ENCODE peak calls at places on chromosomes 2 and 18, in four cellular contexts. L, K, B and F are unnamed samples.

GRCh38 chr2:28166956-28167355 is 225.7 kb upstream of the FOSL2 start:
- DNase-seq in B (no peak), L (no peak), K (no peak), F (no peak)

GRCh38 chr18:2627821-2628276 is 27.7 kb upstream of the SMCHD1 start:
- DNase-seq in K (no peak), L (no peak), B (peak; percentile 15), F (no peak)

GRCh38 chr2:3130889-3131635 is 246.6 kb downstream of the EIPR1 start:
- DNase-seq in B (no peak), K (no peak), L (no peak), F (no peak)

GRCh38 chr18:10687161-10687925 is 161.5 kb downstream of the NAPG start:
- DNase-seq in L (no peak), B (no peak), K (no peak), F (no peak)

GRCh38 chr2:160270571-160271113 is 70.6 kb upstream of the ITGB6 start:
- DNase-seq in K (no peak), B (no peak), L (no peak), F (peak; percentile 15)

GRCh38 chr2:172012688-172013358 is 13.1 kb downstream of the METAP1D start:
- DNase-seq in B (peak; percentile 33), L (no peak), K (no peak), F (no peak)

GRCh38 chr2:63055510-63056308 is 5.1 kb downstream of the OTX1 start:
- DNase-seq in B (no peak), K (no peak), L (no peak), F (peak; percentile 71)

GRCh38 chr2:206572725-206573124 is 69.6 kb upstream of the FAM237A start:
- DNase-seq in K (no peak), B (no peak), L (no peak), F (no peak)

GRCh38 chr2:24409700-24410556 is 49.6 kb upstream of the ITSN2 start:
- DNase-seq in L (peak; percentile 31), K (peak; percentile 57), B (peak; percentile 71), F (peak; percentile 83)

GRCh38 chr2:179524940-179525339 is 260.3 kb upstream of the SESTD1 start:
- DNase-seq in K (no peak), L (no peak), B (peak; percentile 49), F (no peak)

GRCh38 chr18:47754311-47755101 is 176.0 kb downstream of the SMAD2 start:
- DNase-seq in B (peak; percentile 23), L (no peak), K (peak; percentile 73), F (peak; percentile 84)

GRCh38 chr2:13572466-13572865 is 855.7 kb downstream of the TRIB2 start:
- DNase-seq in K (no peak), B (no peak), L (no peak), F (no peak)

GRCh38 chr2:69217333-69218080 is 169.5 kb downstream of the GFPT1 start:
- DNase-seq in B (no peak), L (no peak), K (no peak), F (no peak)

GRCh38 chr2:186887107-186888090 is 38.4 kb upstream of the ZSWIM2 start:
- DNase-seq in L (peak; percentile 26), K (no peak), B (no peak), F (no peak)
- TF ChIP-seq USF2 in L (no peak), K (no peak), B (no peak), F (no peak)

DNA sequence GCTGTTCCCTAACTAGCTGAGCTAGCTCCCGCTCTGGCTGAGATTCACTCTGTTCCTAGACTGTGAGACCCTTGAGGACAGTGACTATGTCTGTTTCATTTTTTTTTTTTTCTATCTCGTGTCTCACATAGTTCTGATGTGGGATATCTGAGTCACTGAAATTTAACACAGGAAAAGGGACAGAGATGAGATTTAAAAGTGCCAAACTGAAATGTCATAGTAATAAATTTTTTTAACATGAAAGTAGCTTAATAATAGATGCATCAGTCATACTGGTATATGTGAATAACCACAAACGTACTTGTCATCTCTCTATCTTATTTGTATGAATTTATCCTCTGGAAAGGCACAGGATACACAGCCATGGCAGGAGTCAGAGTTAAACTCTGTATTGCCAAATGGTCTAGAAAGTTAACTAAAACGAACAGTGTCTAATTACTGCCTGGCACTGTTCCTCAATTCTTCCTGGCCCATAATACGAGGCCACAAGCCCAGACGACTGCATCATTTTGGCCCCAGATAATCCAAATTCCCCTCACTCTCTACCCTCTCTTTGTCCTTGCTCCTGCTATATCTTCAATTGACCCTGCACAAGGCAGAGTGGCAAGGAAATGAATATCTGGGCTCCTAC is 87.5 kb downstream of the SATB2 start:
- DNase-seq in K (no peak), L (no peak), B (no peak), F (no peak)
- TF ChIP-seq NFIC in K (no peak), L (no peak), B (no peak), F (no peak)

GRCh38 chr18:12911928-12912703 is 28.1 kb upstream of the PTPN2 start:
- DNase-seq in B (no peak), K (no peak), L (no peak), F (no peak)

GRCh38 chr18:12906773-12907172 is 22.7 kb upstream of the PTPN2 start:
- DNase-seq in B (peak; percentile 17), L (no peak), K (no peak), F (no peak)

GRCh38 chr18:12908706-12909105 is 24.7 kb upstream of the PTPN2 start:
- DNase-seq in K (no peak), L (no peak), B (no peak), F (no peak)

GRCh38 chr18:12907258-12907925 is 23.4 kb upstream of the PTPN2 start:
- DNase-seq in L (no peak), K (no peak), B (no peak), F (no peak)

GRCh38 chr18:12911025-12911927 is 27.2 kb upstream of the PTPN2 start:
- DNase-seq in L (no peak), B (no peak), K (no peak), F (no peak)
- H3K4me3 ChIP-seq in L (no peak overlapping the region), B (peak overlapping the region; percentile 8), K (no peak overlapping the region), F (no peak overlapping the region)

GRCh38 chr2:239516954-239517305 is 116.1 kb upstream of the HDAC4 start:
- DNase-seq in K (no peak), L (no peak), B (no peak), F (no peak)
- TF ChIP-seq USF2 in K (no peak), L (no peak), B (no peak), F (no peak)

GRCh38 chr2:166765141-166765540 is 123.1 kb upstream of the XIRP2 start:
- DNase-seq in K (no peak), L (no peak), B (no peak), F (no peak)
- TF ChIP-seq NFIC in K (no peak), L (no peak), B (no peak), F (no peak)

GRCh38 chr2:130837175-130837810 is 579 bp downstream of the ARHGEF4 start:
- DNase-seq in B (no peak), L (no peak), K (no peak), F (no peak)
- H3K4me3 ChIP-seq in B (no peak overlapping the region), L (no peak overlapping the region), K (no peak overlapping the region), F (no peak overlapping the region)

GRCh38 chr2:169637620-169638019 is 53.5 kb downstream of the PPIG start:
- DNase-seq in L (no peak), K (no peak), B (peak; percentile 24), F (no peak)
- TF ChIP-seq USF2 in L (no peak), K (no peak), B (no peak), F (no peak)

GRCh38 chr2:205087862-205088261 is 542.6 kb downstream of the PARD3B start:
- DNase-seq in B (no peak), K (no peak), L (no peak), F (no peak)

GRCh38 chr2:205091411-205091810 is 546.1 kb downstream of the PARD3B start:
- DNase-seq in K (no peak), B (no peak), L (no peak), F (no peak)

GRCh38 chr2:205089958-205090357 is 544.7 kb downstream of the PARD3B start:
- DNase-seq in B (no peak), L (no peak), K (no peak), F (no peak)

DNA sequence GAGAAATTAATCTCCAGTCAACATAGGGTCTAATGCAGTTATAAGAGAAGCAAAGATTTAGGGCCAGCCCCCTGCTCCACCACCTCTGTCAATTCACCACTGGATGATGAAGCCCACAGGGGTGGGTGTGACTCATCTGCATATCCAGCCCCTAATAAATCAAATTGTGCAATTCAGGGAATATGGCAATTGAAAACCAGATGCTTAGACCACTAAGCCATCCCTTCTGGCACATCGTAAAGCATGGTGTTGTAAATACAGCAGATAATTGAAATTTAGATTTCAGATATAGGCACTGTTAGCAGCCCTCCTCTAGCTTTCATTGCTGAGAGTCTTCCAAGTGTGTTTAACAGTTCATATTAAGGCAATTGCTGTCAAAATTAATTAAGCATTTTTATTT is 541.4 kb downstream of the PARD3B start:
- DNase-seq in L (no peak), K (no peak), B (no peak), F (peak; percentile 2)
- TF ChIP-seq NFIC in L (no peak), K (no peak), B (no peak), F (no peak)